ENCODE peak calls at places on chromosomes 3 and 15, in ten cellular contexts. U, A, B, Z, W, S, Y, N, H and V are unnamed samples.

GRCh38 chr15:67146214-67146613 is 80.8 kb downstream of the SMAD3 start:
- DNase-seq in N (no peak), B (no peak), U (peak; percentile 71), Z (no peak), H (peak; percentile 92), W (peak; percentile 68), A (no peak), Y (no peak), S (peak; percentile 88), V (peak; percentile 82)

GRCh38 chr3:33858131-33858530 is 59.7 kb downstream of the PDCD6IP start:
- DNase-seq in B (peak; percentile 8), Z (no peak), S (no peak), N (no peak), A (no peak), W (no peak), U (no peak), Y (no peak), H (peak; percentile 28), V (no peak)

GRCh38 chr3:128922804-128923459 is 43.5 kb downstream of the ACAD9 start:
- DNase-seq in B (no peak), S (no peak), Y (no peak), N (no peak), H (no peak), A (no peak), Z (no peak), U (no peak), W (no peak), V (no peak)

GRCh38 chr15:25859838-25860645 is 3.1 kb downstream of the ATP10A start:
- DNase-seq in Y (no peak), B (no peak), N (no peak), W (no peak), S (no peak), U (no peak), A (peak; percentile 35), Z (no peak), H (peak; percentile 54), V (no peak)

GRCh38 chr3:132635052-132635451 is 24.6 kb downstream of the ACAD11 start:
- DNase-seq in U (no peak), Z (no peak), Y (no peak), A (no peak), B (no peak), S (no peak), H (no peak), W (no peak), N (no peak), V (no peak)

GRCh38 chr3:127209840-127210653 is 17.1 kb downstream of the PRR23E start:
- DNase-seq in W (no peak), N (no peak), B (no peak), Y (no peak), U (no peak), A (no peak), S (no peak), H (no peak), Z (no peak), V (peak; percentile 9)

GRCh38 chr3:96294143-96294542 is 520.3 kb upstream of the EPHA6 start:
- DNase-seq in A (no peak), S (no peak), Z (no peak), H (no peak), Y (no peak), B (no peak), N (no peak), U (no peak), W (no peak), V (no peak)

GRCh38 chr3:31358473-31359075 is 174.2 kb upstream of the STT3B start:
- DNase-seq in A (no peak), H (no peak), B (no peak), Z (no peak), W (no peak), U (no peak), S (no peak), N (no peak), Y (no peak), V (no peak)

GRCh38 chr15:53378096-53378620 is 381.3 kb downstream of the WDR72 start:
- DNase-seq in Z (no peak), S (no peak), A (no peak), H (no peak), W (no peak), B (no peak), Y (no peak), N (no peak), U (no peak), V (no peak)

GRCh38 chr15:30922469-30923311 is 19.0 kb downstream of the FAN1 start:
- DNase-seq in U (no peak), B (peak; percentile 69), H (peak; percentile 47), N (peak; percentile 6), S (peak; percentile 15), A (peak; percentile 72), Y (no peak), W (no peak), Z (no peak), V (peak; percentile 32)

GRCh38 chr15:30925686-30926085 is 22.0 kb downstream of the FAN1 start:
- DNase-seq in B (no peak), A (no peak), W (no peak), Y (no peak), N (no peak), S (no peak), U (no peak), Z (no peak), H (no peak), V (no peak)

GRCh38 chr15:30924353-30924752 is 20.6 kb downstream of the FAN1 start:
- DNase-seq in B (no peak), Z (no peak), S (peak; percentile 47), U (no peak), Y (no peak), H (peak; percentile 44), A (peak; percentile 68), W (no peak), N (no peak), V (no peak)

GRCh38 chr15:30921781-30922371 is 18.2 kb downstream of the FAN1 start:
- DNase-seq in H (no peak), U (peak; percentile 84), B (no peak), Z (no peak), A (peak; percentile 27), W (no peak), Y (peak; percentile 75), S (no peak), N (no peak), V (no peak)

DNA sequence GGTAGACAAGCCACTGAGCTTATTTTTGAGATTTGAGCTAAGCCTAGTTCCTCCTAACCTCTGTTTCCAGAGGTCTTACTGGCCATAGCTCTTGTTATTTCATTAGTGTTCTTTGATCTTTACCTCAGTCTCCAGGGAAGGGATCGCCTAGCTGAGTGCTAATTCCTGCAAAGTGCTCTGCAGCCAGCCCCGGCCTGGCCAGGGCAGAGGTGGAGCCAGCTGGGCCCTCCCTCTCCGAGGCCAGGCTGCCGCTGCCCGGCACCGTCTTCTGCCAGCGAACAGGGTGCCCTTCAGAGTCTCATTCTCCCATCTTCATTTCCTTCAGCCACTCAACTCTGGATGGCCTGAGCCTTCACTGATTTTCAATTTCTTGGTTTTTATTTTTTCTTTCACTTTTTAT is 19.7 kb downstream of the FAN1 start:
- DNase-seq in S (no peak), Y (peak; percentile 46), W (no peak), H (no peak), Z (no peak), B (no peak), A (no peak), N (no peak), U (peak; percentile 75), V (no peak)
- H3K36me3 ChIP-seq in S (peaks cover 70% of the 10 kb centered on the region), Y (peaks cover 98% of the 10 kb centered on the region), W (peaks cover 9% of the 10 kb centered on the region), H (peaks cover 19% of the 10 kb centered on the region), Z (peaks cover 46% of the 10 kb centered on the region), B (peaks cover 34% of the 10 kb centered on the region), A (peaks cover 89% of the 10 kb centered on the region), N (peaks cover 38% of the 10 kb centered on the region), U (peaks cover 5% of the 10 kb centered on the region), V (peaks cover 12% of the 10 kb centered on the region)

DNA sequence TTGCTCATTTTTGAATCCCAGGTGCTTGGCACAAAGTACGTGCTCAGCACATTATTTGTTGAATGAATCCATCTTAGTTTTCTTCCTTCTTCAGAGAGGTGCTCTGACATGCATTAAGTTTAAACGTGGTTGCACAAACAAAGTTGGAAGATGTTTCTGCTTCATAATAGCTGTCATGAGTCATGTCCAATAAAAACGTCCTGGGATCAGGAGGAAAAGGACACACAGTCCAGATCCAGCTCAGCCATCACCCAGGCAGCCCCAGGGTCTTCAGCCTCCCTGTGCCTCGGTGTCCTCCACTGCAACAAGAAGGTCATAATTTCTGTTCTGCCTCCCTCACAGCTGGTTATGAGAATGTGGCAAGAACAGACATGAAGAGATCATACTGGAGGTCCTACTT is 55.4 kb downstream of the CCNL1 start:
- DNase-seq in W (no peak), B (peak; percentile 75), U (no peak), S (no peak), Y (no peak), A (no peak), H (peak; percentile 69), N (no peak), Z (no peak), V (no peak)
- H3K4me1 ChIP-seq in W (peaks cover 6% of the 10 kb centered on the region), B (peaks cover 23% of the 10 kb centered on the region), U (peaks cover 14% of the 10 kb centered on the region), S (peaks cover 75% of the 10 kb centered on the region), Y (peaks cover 3% of the 10 kb centered on the region), A (peaks cover 48% of the 10 kb centered on the region), H (peaks cover 5% of the 10 kb centered on the region), N (peaks cover 6% of the 10 kb centered on the region), Z (peaks cover 18% of the 10 kb centered on the region), V (no peaks in the 10 kb centered on the region)

GRCh38 chr3:165748094-165748493 is 89.1 kb downstream of the BCHE start:
- DNase-seq in S (no peak), A (no peak), W (no peak), Z (no peak), B (no peak), N (no peak), U (no peak), Y (no peak), H (no peak), V (no peak)
- H3K4me3 ChIP-seq in S (no peak overlapping the region), A (no peak overlapping the region), W (no peak overlapping the region), Z (no peak overlapping the region), B (no peak overlapping the region), N (no peak overlapping the region), U (no peak overlapping the region), Y (no peak overlapping the region), H (no peak overlapping the region), V (no peak overlapping the region)

DNA sequence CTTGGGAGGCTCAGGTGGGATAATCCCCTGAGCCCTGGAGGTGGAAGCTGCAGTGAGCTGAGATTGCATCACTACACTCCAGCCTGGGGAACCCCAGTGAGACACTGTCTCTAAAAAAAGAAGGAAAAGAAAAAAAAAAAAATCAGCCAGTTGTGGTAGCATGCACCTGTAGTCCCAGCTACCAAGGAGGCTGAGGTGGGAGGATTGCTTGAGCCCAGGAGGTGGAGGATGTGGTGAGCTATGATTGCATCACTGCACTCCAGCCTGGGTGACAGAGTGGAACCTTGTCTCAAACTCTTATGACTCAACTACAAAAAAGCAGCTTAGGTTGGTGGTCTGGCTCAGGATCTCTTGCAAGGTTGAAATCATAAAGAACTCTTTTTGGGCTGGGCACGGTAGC is 19.3 kb upstream of the GPX1 start:
- DNase-seq in B (peak; percentile 65), Z (no peak), W (no peak), A (peak; percentile 43), Y (no peak), S (peak; percentile 55), U (no peak), N (no peak), H (peak; percentile 75), V (no peak)
- H3K36me3 ChIP-seq in B (peaks cover 16% of the 10 kb centered on the region), Z (peaks cover 16% of the 10 kb centered on the region), W (no peaks in the 10 kb centered on the region), A (peaks cover 31% of the 10 kb centered on the region), Y (peaks cover 31% of the 10 kb centered on the region), S (peaks cover 19% of the 10 kb centered on the region), U (peaks cover 22% of the 10 kb centered on the region), N (peaks cover 13% of the 10 kb centered on the region), H (peaks cover 30% of the 10 kb centered on the region), V (peaks cover 11% of the 10 kb centered on the region)